ENCODE peak calls at places on chromosomes 6 and 20, in four cellular contexts. One of them, this sample, is unnamed.

GRCh38 chr6:169034523-169035167 is 219.0 kb downstream of the THBS2 start:
- DNase-seq in brain microvascular endothelial cell: no peak
- DNase-seq in A549: no peak
- DNase-seq in fibroblast of pulmonary artery: no peak
- DNase-seq in this sample: peak

GRCh38 chr20:61436674-61437279 is 184.7 kb downstream of the CDH4 start:
- DNase-seq in brain microvascular endothelial cell: no peak
- DNase-seq in A549: no peak
- DNase-seq in fibroblast of pulmonary artery: peak
- DNase-seq in this sample: peak

GRCh38 chr20:9130407-9130995 is 61.6 kb downstream of the PLCB4 start:
- DNase-seq in brain microvascular endothelial cell: no peak
- DNase-seq in A549: no peak
- DNase-seq in fibroblast of pulmonary artery: peak
- DNase-seq in this sample: no peak

GRCh38 chr20:19370076-19371075 is 157.9 kb downstream of the SLC24A3 start:
- DNase-seq in brain microvascular endothelial cell: no peak
- DNase-seq in A549: no peak
- DNase-seq in fibroblast of pulmonary artery: no peak
- DNase-seq in this sample: peak

GRCh38 chr6:63806573-63806913 is 170.9 kb downstream of the PHF3 start:
- DNase-seq in brain microvascular endothelial cell: no peak
- DNase-seq in A549: no peak
- DNase-seq in fibroblast of pulmonary artery: no peak
- DNase-seq in this sample: no peak

GRCh38 chr6:53302678-53303360 is 45.9 kb downstream of the ELOVL5 start:
- DNase-seq in brain microvascular endothelial cell: peak
- DNase-seq in A549: no peak
- DNase-seq in fibroblast of pulmonary artery: peak
- DNase-seq in this sample: peak

GRCh38 chr6:14273196-14273595 is 155.6 kb downstream of the CD83 start:
- DNase-seq in brain microvascular endothelial cell: no peak
- DNase-seq in A549: no peak
- DNase-seq in fibroblast of pulmonary artery: no peak
- DNase-seq in this sample: no peak

GRCh38 chr6:104580452-104580851 is 279.3 kb downstream of the HACE1 start:
- DNase-seq in brain microvascular endothelial cell: no peak
- DNase-seq in A549: no peak
- DNase-seq in fibroblast of pulmonary artery: peak
- DNase-seq in this sample: no peak

GRCh38 chr20:48621256-48622078 is 206.3 kb downstream of the PREX1 start:
- DNase-seq in brain microvascular endothelial cell: peak
- DNase-seq in A549: peak
- DNase-seq in fibroblast of pulmonary artery: no peak
- DNase-seq in this sample: peak

GRCh38 chr6:81734081-81734480 is 18.4 kb downstream of the TENT5A start:
- DNase-seq in brain microvascular endothelial cell: no peak
- DNase-seq in A549: no peak
- DNase-seq in fibroblast of pulmonary artery: peak
- DNase-seq in this sample: no peak

GRCh38 chr6:123687864-123688263 is 51.1 kb upstream of the TRDN start:
- DNase-seq in brain microvascular endothelial cell: no peak
- DNase-seq in A549: no peak
- DNase-seq in fibroblast of pulmonary artery: no peak
- DNase-seq in this sample: no peak

GRCh38 chr6:27065183-27065582 is 182.3 kb upstream of the PRSS16 start:
- DNase-seq in brain microvascular endothelial cell: no peak
- DNase-seq in A549: no peak
- DNase-seq in fibroblast of pulmonary artery: no peak
- DNase-seq in this sample: no peak

GRCh38 chr20:24700166-24700860 is 230.9 kb downstream of the SYNDIG1 start:
- DNase-seq in brain microvascular endothelial cell: no peak
- DNase-seq in A549: no peak
- DNase-seq in fibroblast of pulmonary artery: no peak
- DNase-seq in this sample: no peak

GRCh38 chr6:135568366-135568765 is 70.8 kb upstream of the AHI1 start:
- DNase-seq in brain microvascular endothelial cell: peak
- DNase-seq in A549: no peak
- DNase-seq in fibroblast of pulmonary artery: peak
- DNase-seq in this sample: peak

GRCh38 chr6:143687604-143688003 is 9.8 kb downstream of the PHACTR2 start:
- DNase-seq in brain microvascular endothelial cell: no peak
- DNase-seq in A549: no peak
- DNase-seq in fibroblast of pulmonary artery: no peak
- DNase-seq in this sample: no peak

GRCh38 chr6:12136905-12137304 is 124.8 kb downstream of the HIVEP1 start:
- DNase-seq in brain microvascular endothelial cell: no peak
- DNase-seq in A549: no peak
- DNase-seq in fibroblast of pulmonary artery: peak
- DNase-seq in this sample: peak

GRCh38 chr6:149733321-149733720 is 13.0 kb downstream of the NUP43 start:
- DNase-seq in brain microvascular endothelial cell: no peak
- DNase-seq in A549: no peak
- DNase-seq in fibroblast of pulmonary artery: no peak
- DNase-seq in this sample: no peak

GRCh38 chr6:12033770-12034169 is 21.7 kb downstream of the HIVEP1 start:
- DNase-seq in brain microvascular endothelial cell: no peak
- DNase-seq in A549: no peak
- DNase-seq in fibroblast of pulmonary artery: peak
- DNase-seq in this sample: peak

GRCh38 chr20:10218536-10219451 is at the start of gene SNAP25:
- DNase-seq in brain microvascular endothelial cell: peak
- DNase-seq in A549: peak
- DNase-seq in fibroblast of pulmonary artery: peak
- DNase-seq in this sample: peak

GRCh38 chr6:38167598-38167997 is 348.1 kb downstream of the ZFAND3 start:
- DNase-seq in brain microvascular endothelial cell: no peak
- DNase-seq in A549: no peak
- DNase-seq in fibroblast of pulmonary artery: no peak
- DNase-seq in this sample: no peak

GRCh38 chr6:52077180-52077884 is 10.1 kb downstream of the PKHD1 start:
- DNase-seq in brain microvascular endothelial cell: no peak
- DNase-seq in A549: no peak
- DNase-seq in fibroblast of pulmonary artery: no peak
- DNase-seq in this sample: no peak

GRCh38 chr20:8986631-8987030 is 82.3 kb upstream of the PLCB4 start:
- DNase-seq in brain microvascular endothelial cell: no peak
- DNase-seq in A549: no peak
- DNase-seq in fibroblast of pulmonary artery: no peak
- DNase-seq in this sample: no peak

GRCh38 chr20:32088759-32089158 is 20.8 kb upstream of the TM9SF4 start:
- DNase-seq in brain microvascular endothelial cell: no peak
- DNase-seq in A549: no peak
- DNase-seq in fibroblast of pulmonary artery: no peak
- DNase-seq in this sample: no peak

GRCh38 chr6:134882426-134883038 is 67.4 kb downstream of the ALDH8A1 start:
- DNase-seq in brain microvascular endothelial cell: peak
- DNase-seq in A549: peak
- DNase-seq in fibroblast of pulmonary artery: peak
- DNase-seq in this sample: peak

GRCh38 chr20:11261533-11262000 is 587.8 kb upstream of the JAG1 start:
- DNase-seq in brain microvascular endothelial cell: peak
- DNase-seq in A549: no peak
- DNase-seq in fibroblast of pulmonary artery: peak
- DNase-seq in this sample: peak

GRCh38 chr6:108117427-108118358 is 43.2 kb upstream of the OSTM1 start:
- DNase-seq in brain microvascular endothelial cell: no peak
- DNase-seq in A549: peak
- DNase-seq in fibroblast of pulmonary artery: no peak
- DNase-seq in this sample: no peak

GRCh38 chr20:12984863-12985262 is 23.9 kb upstream of the SPTLC3 start:
- DNase-seq in brain microvascular endothelial cell: no peak
- DNase-seq in A549: no peak
- DNase-seq in fibroblast of pulmonary artery: no peak
- DNase-seq in this sample: no peak

GRCh38 chr6:36249010-36249409 is 20.9 kb upstream of the PNPLA1 start:
- DNase-seq in brain microvascular endothelial cell: peak
- DNase-seq in A549: no peak
- DNase-seq in fibroblast of pulmonary artery: peak
- DNase-seq in this sample: peak

DNA sequence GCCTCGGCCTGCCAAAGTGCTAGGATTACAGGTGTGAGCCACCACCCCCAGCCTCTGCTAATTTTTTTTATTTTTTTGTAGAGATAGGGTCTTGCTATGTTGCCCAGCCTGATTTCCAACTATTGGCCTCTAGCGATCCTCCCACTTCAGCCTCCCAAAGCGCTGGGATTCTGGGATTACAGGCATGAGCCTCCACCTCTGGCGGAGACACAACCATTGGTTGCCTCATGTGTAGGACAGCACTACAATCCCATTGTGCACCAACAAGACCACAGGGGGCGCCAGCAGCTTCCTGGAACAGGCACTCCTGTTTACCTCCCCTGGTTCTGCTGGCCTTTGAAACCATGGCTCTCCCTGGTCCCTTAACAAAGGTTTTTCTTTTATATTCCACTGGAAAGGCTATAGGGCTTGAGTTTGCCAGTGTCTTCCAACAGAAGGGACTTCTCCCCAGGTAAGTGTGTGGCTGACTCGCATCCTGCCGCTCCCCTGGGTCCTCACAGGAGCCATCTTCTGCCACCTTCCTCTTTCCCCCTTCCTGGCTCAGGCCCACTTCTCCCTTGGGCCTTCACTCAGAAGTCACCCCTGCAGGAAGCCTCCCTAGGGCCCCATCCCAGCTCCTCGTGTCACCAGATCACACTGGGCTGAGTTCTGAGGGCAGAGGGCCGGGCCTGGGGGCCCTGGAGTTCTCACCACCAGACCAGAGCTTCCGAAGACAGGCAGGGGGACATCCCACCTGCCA is 39.2 kb upstream of the TLDC2 start:
- DNase-seq in brain microvascular endothelial cell: peak
- DNase-seq in A549: peak
- DNase-seq in fibroblast of pulmonary artery: peak
- DNase-seq in this sample: peak
- TF ChIP-seq CTCF in brain microvascular endothelial cell: peak
- TF ChIP-seq CTCF in A549: peak
- TF ChIP-seq CTCF in fibroblast of pulmonary artery: peak
- TF ChIP-seq CTCF in this sample: peak

GRCh38 chr20:44585042-44585968 is 2.9 kb downstream of the PKIG start:
- DNase-seq in brain microvascular endothelial cell: no peak
- DNase-seq in A549: no peak
- DNase-seq in fibroblast of pulmonary artery: no peak
- DNase-seq in this sample: no peak

GRCh38 chr20:44589522-44589921 is 7.1 kb downstream of the PKIG start:
- DNase-seq in brain microvascular endothelial cell: no peak
- DNase-seq in A549: no peak
- DNase-seq in fibroblast of pulmonary artery: no peak
- DNase-seq in this sample: no peak

GRCh38 chr20:44586289-44586911 is 4.0 kb downstream of the PKIG start:
- DNase-seq in brain microvascular endothelial cell: no peak
- DNase-seq in A549: no peak
- DNase-seq in fibroblast of pulmonary artery: no peak
- DNase-seq in this sample: no peak

GRCh38 chr20:44584103-44584690 is 1.8 kb downstream of the PKIG start:
- DNase-seq in brain microvascular endothelial cell: no peak
- DNase-seq in A549: no peak
- DNase-seq in fibroblast of pulmonary artery: no peak
- DNase-seq in this sample: no peak

DNA sequence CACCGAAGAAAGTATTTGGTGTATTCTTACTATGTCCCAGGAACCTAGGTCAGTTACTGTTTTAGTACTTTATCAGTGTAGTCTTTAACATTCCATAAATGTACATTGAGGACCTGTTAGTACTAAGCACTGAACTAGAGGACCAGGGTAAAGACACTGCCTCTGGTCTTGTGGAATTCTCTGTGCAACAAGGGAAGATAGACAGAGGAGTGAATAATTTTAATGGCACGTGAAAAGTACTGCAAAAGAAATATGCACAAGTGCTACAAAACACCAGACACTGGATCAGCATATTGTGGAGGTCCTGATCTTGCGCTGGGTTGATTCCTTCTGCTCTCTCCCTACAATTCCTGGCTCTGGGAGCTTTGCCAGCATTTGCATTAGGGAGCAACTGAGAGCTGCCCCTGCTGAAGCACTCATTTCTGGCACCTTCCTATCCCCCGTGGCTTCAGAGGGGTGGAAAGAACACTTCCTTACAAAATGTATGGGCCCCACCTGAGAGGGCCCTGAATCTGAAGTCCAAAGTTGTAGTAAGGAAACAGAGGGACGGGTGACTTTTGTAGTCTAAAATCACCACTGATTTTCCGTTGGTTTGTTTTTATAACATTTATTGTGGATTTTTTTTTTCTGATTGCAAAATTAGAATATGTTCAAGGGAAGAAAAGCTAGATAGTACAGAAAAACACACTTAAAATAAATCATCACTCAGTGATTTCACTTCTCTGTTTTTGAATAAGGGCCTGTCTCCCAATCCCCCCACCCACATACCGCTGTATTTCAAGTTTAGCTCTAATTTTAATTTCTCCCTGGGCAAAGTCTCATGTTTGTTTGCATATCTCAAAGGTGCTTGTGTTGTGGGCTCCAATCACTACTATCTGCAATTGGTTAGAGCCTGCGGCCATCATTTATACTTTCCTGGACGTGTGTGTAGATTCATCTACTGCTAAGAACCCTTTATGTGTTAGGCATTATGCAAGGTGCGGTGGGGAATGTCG is 4.9 kb downstream of the PKIG start:
- DNase-seq in brain microvascular endothelial cell: no peak
- DNase-seq in A549: no peak
- DNase-seq in fibroblast of pulmonary artery: no peak
- DNase-seq in this sample: peak
- H3K4me3 ChIP-seq in brain microvascular endothelial cell: no peak
- H3K4me3 ChIP-seq in A549: no peak
- H3K4me3 ChIP-seq in fibroblast of pulmonary artery: no peak
- H3K4me3 ChIP-seq in this sample: no peak

GRCh38 chr6:142387997-142388815 is 86.4 kb downstream of the ADGRG6 start:
- DNase-seq in brain microvascular endothelial cell: peak
- DNase-seq in A549: no peak
- DNase-seq in fibroblast of pulmonary artery: peak
- DNase-seq in this sample: peak
- TF ChIP-seq CTCF in brain microvascular endothelial cell: peak
- TF ChIP-seq CTCF in A549: peak
- TF ChIP-seq CTCF in fibroblast of pulmonary artery: peak
- TF ChIP-seq CTCF in this sample: peak

DNA sequence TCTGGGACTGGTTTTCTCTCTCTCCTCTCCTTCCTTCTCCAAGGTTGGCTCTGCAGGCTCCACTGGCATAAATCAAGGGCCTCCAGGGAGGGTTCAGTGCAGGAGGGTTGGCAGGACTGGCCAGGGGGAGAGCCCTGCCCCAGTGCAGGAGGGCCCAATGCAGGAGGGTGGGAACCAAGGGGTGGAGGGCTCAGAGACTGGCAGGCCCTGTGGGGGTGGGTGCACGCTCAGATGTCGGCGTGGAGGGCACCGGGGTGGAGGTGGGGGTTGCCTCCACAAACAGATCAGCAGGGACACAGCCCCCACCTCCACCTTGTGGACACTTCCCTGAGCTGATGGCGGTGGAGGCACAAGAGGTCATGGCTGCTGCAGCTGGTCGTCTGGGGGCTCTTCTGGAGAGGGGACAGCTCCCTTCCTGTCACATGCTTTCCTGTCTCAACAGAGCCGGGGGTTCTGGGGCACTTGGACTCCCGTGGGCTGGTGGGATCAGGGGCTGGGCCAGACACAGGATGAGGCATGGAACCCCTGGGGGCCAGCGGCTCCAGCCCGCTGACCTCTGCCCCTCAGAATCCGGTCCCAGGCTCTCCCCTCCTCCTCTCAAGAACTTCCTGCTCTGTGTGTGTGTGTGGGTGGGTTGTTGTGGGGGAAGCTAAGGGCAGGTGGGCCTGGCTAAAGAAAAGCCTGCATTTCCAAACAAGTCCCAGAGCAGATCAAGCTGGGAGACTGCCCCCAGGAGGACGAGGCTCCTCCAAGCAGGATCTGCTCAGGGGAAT is 2.7 kb upstream of the ABHD16B start:
- DNase-seq in brain microvascular endothelial cell: peak
- DNase-seq in A549: no peak
- DNase-seq in fibroblast of pulmonary artery: peak
- DNase-seq in this sample: peak
- H3K4me3 ChIP-seq in brain microvascular endothelial cell: no peak
- H3K4me3 ChIP-seq in A549: no peak
- H3K4me3 ChIP-seq in fibroblast of pulmonary artery: no peak
- H3K4me3 ChIP-seq in this sample: no peak